ENCODE peak calls at places on chromosomes 7 and 10, in four cellular contexts. I is NCI-H1105 treated with DMSO at 0.1 percent for 48 hours, Y is fibroblast of lung, L is lung microvascular endothelial cell. H is an unnamed sample.

GRCh38 chr10:7788640-7789335 is 811 bp downstream of the ATP5F1C start:
- DNase-seq in I (no peak), Y (peak; percentile 24), L (peak; percentile 15), H (no peak)

GRCh38 chr10:90604636-90605035 is 253.2 kb downstream of the HTR7 start:
- DNase-seq in I (no peak), Y (no peak), L (no peak), H (no peak)

GRCh38 chr10:30970760-30971460 is 60.8 kb downstream of the ZNF438 start:
- DNase-seq in I (no peak), Y (no peak), L (no peak), H (no peak)

GRCh38 chr10:97810476-97810875 is 38.7 kb upstream of the SFRP5 start:
- DNase-seq in I (no peak), Y (no peak), L (peak; percentile 36), H (no peak)

GRCh38 chr7:21169667-21170605 is 257.9 kb upstream of the SP4 start:
- DNase-seq in I (no peak), Y (no peak), L (no peak), H (no peak)

GRCh38 chr7:158272509-158273137 is 315.0 kb downstream of the PTPRN2 start:
- DNase-seq in I (no peak), Y (no peak), L (no peak), H (no peak)

GRCh38 chr7:47067215-47067614 is 514.7 kb downstream of the TNS3 start:
- DNase-seq in I (no peak), Y (no peak), L (no peak), H (no peak)

GRCh38 chr10:70657036-70657435 is 15.3 kb upstream of the ADAMTS14 start:
- DNase-seq in I (no peak), Y (no peak), L (no peak), H (no peak)

GRCh38 chr10:14683246-14683645 is 91.5 kb downstream of the FAM107B start:
- DNase-seq in I (no peak), Y (peak; percentile 61), L (no peak), H (no peak)

GRCh38 chr7:55339033-55339995 is 25.8 kb upstream of the LANCL2 start:
- DNase-seq in I (no peak), Y (no peak), L (no peak), H (no peak)

GRCh38 chr7:149855368-149856305 is 17.5 kb downstream of the ZNF862 start:
- DNase-seq in I (no peak), Y (peak; percentile 75), L (no peak), H (no peak)

GRCh38 chr10:129626801-129627434 is 159.9 kb downstream of the MGMT start:
- DNase-seq in I (no peak), Y (peak; percentile 17), L (no peak), H (no peak)

GRCh38 chr7:101957733-101958525 is 140.5 kb downstream of the CUX1 start:
- DNase-seq in I (no peak), Y (no peak), L (no peak), H (no peak)

GRCh38 chr7:128427289-128427891 is 17.6 kb upstream of the IMPDH1 start:
- DNase-seq in I (peak; percentile 63), Y (peak; percentile 73), L (peak; percentile 60), H (peak; percentile 49)

GRCh38 chr10:69864321-69864720 is 62.6 kb downstream of the COL13A1 start:
- DNase-seq in I (no peak), Y (peak; percentile 70), L (peak; percentile 90), H (no peak)

GRCh38 chr7:148973256-148973655 is 55.0 kb downstream of the PDIA4 start:
- DNase-seq in I (no peak), Y (no peak), L (no peak), H (no peak)

GRCh38 chr7:8365499-8366110 is 67.8 kb upstream of the NXPH1 start:
- DNase-seq in I (peak; percentile 51), Y (no peak), L (peak; percentile 7), H (peak; percentile 33)

GRCh38 chr7:7817748-7818147 is 99.3 kb upstream of the RPA3 start:
- DNase-seq in I (no peak), Y (no peak), L (no peak), H (no peak)

GRCh38 chr10:78868861-78869260 is 199.9 kb upstream of the ZMIZ1 start:
- DNase-seq in I (no peak), Y (no peak), L (no peak), H (no peak)

GRCh38 chr10:119724630-119725549 is 960 bp upstream of the INPP5F start:
- DNase-seq in I (peak; percentile 10), Y (peak; percentile 36), L (peak; percentile 37), H (peak; percentile 59)

GRCh38 chr7:88184848-88185304 is 35.0 kb downstream of the SRI start:
- DNase-seq in I (no peak), Y (no peak), L (peak; percentile 27), H (no peak)